ENCODE peak calls at places on chromosomes 4 and X, in eight cellular contexts. U, L, S, G, W, V, K and J are unnamed samples.

GRCh38 chr4:65737672-65738071 is 67.4 kb upstream of the EPHA5 start:
- DNase-seq in U (no peak), K (no peak), W (no peak), L (no peak), V (no peak), S (no peak), G (no peak), J (no peak)

GRCh38 chr4:168863719-168864632 is 146.1 kb downstream of the CBR4 start:
- DNase-seq in V (no peak), K (no peak), W (no peak), G (no peak), U (no peak), S (no peak), L (no peak), J (no peak)

GRCh38 chrX:27391601-27392000 is 71.5 kb downstream of the PPP4R3C start:
- DNase-seq in S (no peak), G (no peak), W (no peak), K (no peak), L (no peak), U (no peak), V (no peak), J (no peak)

GRCh38 chr4:126752702-126753101 is 880.1 kb upstream of the INTU start:
- DNase-seq in U (no peak), S (no peak), G (no peak), K (no peak), L (no peak), W (no peak), V (no peak), J (no peak)

GRCh38 chr4:13626492-13627184 is 887 bp downstream of the BOD1L1 start:
- DNase-seq in L (no peak), K (no peak), V (no peak), S (peak), W (no peak), G (no peak), U (no peak), J (no peak)

GRCh38 chr4:81919238-81919637 is 447.5 kb upstream of the RASGEF1B start:
- DNase-seq in V (peak), S (peak), K (no peak), U (no peak), W (no peak), L (no peak), G (peak), J (no peak)

GRCh38 chrX:68835104-68835442 is 6.3 kb downstream of the EFNB1 start:
- DNase-seq in W (no peak), L (no peak), S (no peak), V (no peak), K (no peak), G (no peak), U (no peak), J (no peak)

GRCh38 chr4:88097301-88097700 is 61.1 kb downstream of the ABCG2 start:
- DNase-seq in W (no peak), L (no peak), S (no peak), G (peak), K (no peak), V (no peak), U (no peak), J (no peak)

GRCh38 chr4:186934841-186935443 is 211.3 kb upstream of the FAT1 start:
- DNase-seq in L (no peak), W (no peak), U (no peak), K (no peak), V (no peak), S (no peak), G (peak), J (no peak)

GRCh38 chr4:155617312-155617711 is 49.3 kb upstream of the GUCY1A1 start:
- DNase-seq in G (no peak), L (no peak), K (no peak), V (no peak), W (no peak), S (no peak), U (no peak), J (no peak)